ENCODE peak calls at places on chromosome 1, in seven cellular contexts. One of them, this sample, is unnamed.

GRCh38 chr1:118948351-118948750 is 39.8 kb downstream of the TBX15 start:
- DNase-seq in HuH-7.5: no peak
- DNase-seq in foreskin melanocyte: no peak
- DNase-seq in activated CD8-positive, alpha-beta T cell treated with anti-CD3 and anti-CD28 coated beads for 36 hours: no peak
- DNase-seq in SHP77: no peak
- DNase-seq in AG20443: no peak
- DNase-seq in Kasumi-1: no peak
- DNase-seq in this sample: no peak

GRCh38 chr1:9279172-9279840 is 13.4 kb upstream of the SPSB1 start:
- DNase-seq in HuH-7.5: no peak
- DNase-seq in SHP77: no peak
- DNase-seq in foreskin melanocyte: no peak
- DNase-seq in AG20443: no peak
- DNase-seq in Kasumi-1: no peak
- DNase-seq in activated CD8-positive, alpha-beta T cell treated with anti-CD3 and anti-CD28 coated beads for 36 hours: peak
- DNase-seq in this sample: no peak

GRCh38 chr1:30919025-30919881 is 10.7 kb upstream of the SDC3 start:
- DNase-seq in AG20443: no peak
- DNase-seq in foreskin melanocyte: no peak
- DNase-seq in SHP77: peak
- DNase-seq in Kasumi-1: peak
- DNase-seq in HuH-7.5: no peak
- DNase-seq in activated CD8-positive, alpha-beta T cell treated with anti-CD3 and anti-CD28 coated beads for 36 hours: no peak
- DNase-seq in this sample: peak

GRCh38 chr1:181317261-181317924 is 165.9 kb upstream of the CACNA1E start:
- DNase-seq in AG20443: no peak
- DNase-seq in Kasumi-1: no peak
- DNase-seq in HuH-7.5: no peak
- DNase-seq in SHP77: no peak
- DNase-seq in activated CD8-positive, alpha-beta T cell treated with anti-CD3 and anti-CD28 coated beads for 36 hours: no peak
- DNase-seq in foreskin melanocyte: no peak
- DNase-seq in this sample: no peak

GRCh38 chr1:170131450-170131849 is 14.3 kb upstream of the NTMT2 start:
- DNase-seq in Kasumi-1: no peak
- DNase-seq in HuH-7.5: no peak
- DNase-seq in AG20443: no peak
- DNase-seq in SHP77: no peak
- DNase-seq in foreskin melanocyte: no peak
- DNase-seq in activated CD8-positive, alpha-beta T cell treated with anti-CD3 and anti-CD28 coated beads for 36 hours: no peak
- DNase-seq in this sample: no peak

GRCh38 chr1:114122891-114123621 is 30.6 kb downstream of the SYT6 start:
- DNase-seq in SHP77: no peak
- DNase-seq in foreskin melanocyte: peak
- DNase-seq in Kasumi-1: no peak
- DNase-seq in AG20443: peak
- DNase-seq in HuH-7.5: no peak
- DNase-seq in activated CD8-positive, alpha-beta T cell treated with anti-CD3 and anti-CD28 coated beads for 36 hours: no peak
- DNase-seq in this sample: peak

GRCh38 chr1:183327429-183328290 is 90.5 kb downstream of the NMNAT2 start:
- DNase-seq in activated CD8-positive, alpha-beta T cell treated with anti-CD3 and anti-CD28 coated beads for 36 hours: no peak
- DNase-seq in SHP77: no peak
- DNase-seq in AG20443: peak
- DNase-seq in HuH-7.5: no peak
- DNase-seq in Kasumi-1: no peak
- DNase-seq in foreskin melanocyte: no peak
- DNase-seq in this sample: no peak

GRCh38 chr1:226653311-226653921 is 85.7 kb downstream of the ITPKB start:
- DNase-seq in activated CD8-positive, alpha-beta T cell treated with anti-CD3 and anti-CD28 coated beads for 36 hours: peak
- DNase-seq in AG20443: no peak
- DNase-seq in foreskin melanocyte: no peak
- DNase-seq in Kasumi-1: no peak
- DNase-seq in SHP77: no peak
- DNase-seq in HuH-7.5: no peak
- DNase-seq in this sample: peak

GRCh38 chr1:111592389-111593361 is 26.9 kb upstream of the RAP1A start:
- DNase-seq in Kasumi-1: peak
- DNase-seq in AG20443: peak
- DNase-seq in HuH-7.5: peak
- DNase-seq in activated CD8-positive, alpha-beta T cell treated with anti-CD3 and anti-CD28 coated beads for 36 hours: peak
- DNase-seq in foreskin melanocyte: no peak
- DNase-seq in SHP77: no peak
- DNase-seq in this sample: peak

GRCh38 chr1:45989249-45989648 is 143.2 kb downstream of the PIK3R3 start:
- DNase-seq in activated CD8-positive, alpha-beta T cell treated with anti-CD3 and anti-CD28 coated beads for 36 hours: no peak
- DNase-seq in SHP77: no peak
- DNase-seq in Kasumi-1: no peak
- DNase-seq in HuH-7.5: no peak
- DNase-seq in AG20443: no peak
- DNase-seq in foreskin melanocyte: no peak
- DNase-seq in this sample: no peak

GRCh38 chr1:18668750-18669404 is 38.2 kb downstream of the PAX7 start:
- DNase-seq in SHP77: no peak
- DNase-seq in HuH-7.5: no peak
- DNase-seq in foreskin melanocyte: no peak
- DNase-seq in AG20443: no peak
- DNase-seq in Kasumi-1: no peak
- DNase-seq in activated CD8-positive, alpha-beta T cell treated with anti-CD3 and anti-CD28 coated beads for 36 hours: no peak
- DNase-seq in this sample: no peak

GRCh38 chr1:81805537-81806431 is 5.0 kb downstream of the ADGRL2 start:
- DNase-seq in Kasumi-1: no peak
- DNase-seq in foreskin melanocyte: no peak
- DNase-seq in SHP77: no peak
- DNase-seq in AG20443: no peak
- DNase-seq in HuH-7.5: no peak
- DNase-seq in activated CD8-positive, alpha-beta T cell treated with anti-CD3 and anti-CD28 coated beads for 36 hours: no peak
- DNase-seq in this sample: peak